ENCODE peak calls at places on chromosomes 4 and X, in eight cellular contexts. B, P, X, D, R, F, N and Z are unnamed samples.

GRCh38 chr4:165207016-165207430 is 338 bp upstream of the KLHL2 start:
- DNase-seq in N (no peak), D (no peak), R (no peak), F (no peak), P (no peak), B (peak; percentile 39), X (peak; percentile 40), Z (no peak)

GRCh38 chrX:123993326-123993725 is 31.8 kb downstream of the STAG2 start:
- DNase-seq in X (peak; percentile 83), R (peak; percentile 60), P (peak; percentile 86), B (no peak), N (no peak), F (no peak), D (no peak), Z (no peak)

GRCh38 chr4:184312126-184312525 is 94.5 kb upstream of the ENPP6 start:
- DNase-seq in N (no peak), X (no peak), R (no peak), F (no peak), B (no peak), D (no peak), P (no peak), Z (no peak)

GRCh38 chr4:80202784-80203553 is 5.7 kb downstream of the PRDM8 start:
- DNase-seq in N (peak; percentile 51), D (peak; percentile 38), P (no peak), X (peak; percentile 54), F (no peak), B (peak; percentile 63), R (no peak), Z (no peak)

GRCh38 chr4:90753068-90753467 is 625.9 kb downstream of the CCSER1 start:
- DNase-seq in R (no peak), P (no peak), D (no peak), X (no peak), B (no peak), N (no peak), F (no peak), Z (no peak)

GRCh38 chr4:152864361-152864760 is 71.8 kb upstream of the FHDC1 start:
- DNase-seq in B (no peak), X (no peak), D (no peak), R (no peak), P (peak; percentile 56), F (no peak), N (no peak), Z (no peak)

GRCh38 chr4:41120297-41121217 is 93.8 kb downstream of the APBB2 start:
- DNase-seq in B (peak; percentile 83), R (peak; percentile 74), P (peak; percentile 78), X (peak; percentile 65), F (no peak), N (no peak), D (no peak), Z (no peak)

GRCh38 chrX:3154386-3154991 is 113.2 kb downstream of the ARSF start:
- DNase-seq in X (peak; percentile 37), B (no peak), P (no peak), D (no peak), N (no peak), F (no peak), R (no peak), Z (no peak)

GRCh38 chr4:145938618-145939177 is at the start of gene ZNF827:
- DNase-seq in B (peak; percentile 77), P (peak; percentile 47), X (peak; percentile 90), F (no peak), D (peak; percentile 85), N (peak; percentile 70), R (peak; percentile 86), Z (peak; percentile 58)

GRCh38 chr4:71113294-71113693 is 119.8 kb downstream of the DCK start:
- DNase-seq in X (no peak), D (peak; percentile 73), B (no peak), P (peak; percentile 40), F (no peak), N (no peak), R (no peak), Z (no peak)

GRCh38 chr4:162959056-162959455 is 207.6 kb downstream of the NAF1 start:
- DNase-seq in F (no peak), R (no peak), D (peak; percentile 24), N (no peak), B (peak; percentile 19), X (no peak), P (no peak), Z (no peak)

GRCh38 chr4:138734746-138735145 is 280.8 kb upstream of the NOCT start:
- DNase-seq in D (peak; percentile 3), P (peak; percentile 76), N (no peak), X (peak; percentile 71), F (no peak), R (peak; percentile 48), B (no peak), Z (no peak)

GRCh38 chr4:138405439-138405838 is 163.3 kb upstream of the SLC7A11 start:
- DNase-seq in B (no peak), F (no peak), X (peak; percentile 28), P (peak; percentile 84), N (no peak), D (no peak), R (no peak), Z (no peak)

GRCh38 chr4:131644619-131645018 is 1504.5 kb upstream of the PCDH10 start:
- DNase-seq in F (no peak), N (no peak), B (peak; percentile 18), X (peak; percentile 4), P (peak; percentile 69), D (no peak), R (no peak), Z (no peak)

GRCh38 chrX:40153335-40154221 is 55.8 kb upstream of the BCOR start:
- DNase-seq in F (no peak), D (peak; percentile 64), R (no peak), N (peak; percentile 53), X (no peak), B (no peak), P (no peak), Z (no peak)
- TF ChIP-seq CTCF in F (no peak), D (no peak), R (no peak), N (no peak), X (no peak), B (no peak), P (peak; percentile 1), Z (no peak)

DNA sequence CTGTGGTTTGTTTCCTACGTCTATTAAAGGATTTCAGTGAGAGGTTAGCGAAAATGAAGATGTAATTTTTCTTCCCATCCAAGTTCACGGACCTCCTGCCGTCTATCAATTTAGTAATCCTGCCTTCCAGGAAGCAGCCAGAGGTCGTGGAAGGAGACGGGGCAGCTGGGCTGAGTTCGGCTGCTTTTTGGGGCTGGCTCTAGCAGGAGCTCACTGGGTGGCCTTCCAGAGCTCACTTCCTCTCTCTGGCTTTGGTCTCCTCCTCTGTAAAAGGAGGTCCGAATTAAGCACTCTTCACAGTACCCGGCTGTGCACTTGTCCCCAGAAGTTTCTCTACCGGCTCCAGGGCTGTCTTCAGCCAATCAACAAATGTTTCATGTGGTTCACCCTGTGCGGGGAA is 295.4 kb downstream of the BCOR start:
- DNase-seq in R (no peak), B (no peak), N (no peak), X (no peak), P (no peak), F (no peak), D (no peak), Z (no peak)
- TF ChIP-seq CTCF in R (no peak), B (no peak), N (no peak), X (no peak), P (no peak), F (no peak), D (no peak), Z (no peak)

DNA sequence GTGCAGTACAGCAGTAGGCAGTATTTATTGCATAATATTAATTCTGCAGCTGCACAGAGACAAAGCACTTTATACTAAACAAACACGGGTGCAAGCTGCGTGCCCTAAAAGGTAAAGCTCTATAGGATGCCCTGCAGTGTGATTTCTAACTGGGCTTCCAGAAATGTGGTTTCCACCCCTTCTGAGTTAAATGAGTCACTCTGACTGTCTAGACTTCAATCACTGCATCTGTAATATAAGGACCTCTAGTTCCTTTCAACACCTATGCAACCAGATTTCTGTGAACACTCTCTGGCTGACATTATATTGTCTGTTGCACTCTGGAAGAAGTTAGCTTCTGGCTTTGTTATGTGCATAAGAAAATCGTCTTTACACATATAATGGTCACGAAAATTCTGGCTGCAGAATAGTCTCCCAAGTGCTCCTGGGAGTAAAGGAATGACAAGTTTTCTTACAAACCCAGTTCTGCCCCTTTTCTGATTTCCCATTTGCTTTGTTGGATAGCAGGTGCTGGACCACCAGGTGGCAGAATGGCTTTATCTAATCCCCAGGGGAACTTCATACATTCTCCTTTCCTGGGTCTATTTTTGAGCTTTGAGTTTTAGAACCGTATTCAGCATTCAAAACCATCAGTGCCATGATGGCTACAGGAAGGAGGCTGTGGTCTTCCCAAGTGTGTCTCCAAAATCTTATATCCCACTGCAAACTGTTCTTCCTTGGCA is 842.2 kb downstream of the STIM2 start:
- DNase-seq in R (no peak), P (peak; percentile 74), F (no peak), X (peak; percentile 9), D (peak; percentile 10), B (no peak), N (no peak), Z (no peak)
- TF ChIP-seq CTCF in R (no peak), P (peak; percentile 28), F (peak; percentile 38), X (peak; percentile 23), D (no peak), B (no peak), N (no peak), Z (no peak)

GRCh38 chr4:4574792-4575191 is 32.9 kb upstream of the STX18 start:
- DNase-seq in F (peak; percentile 7), D (peak; percentile 83), R (peak; percentile 99), P (peak; percentile 62), X (peak; percentile 89), N (peak; percentile 17), B (peak; percentile 76), Z (no peak)

GRCh38 chr4:4574052-4574451 is 32.2 kb upstream of the STX18 start:
- DNase-seq in P (no peak), R (no peak), F (no peak), X (no peak), D (peak; percentile 54), B (no peak), N (no peak), Z (no peak)

GRCh38 chr4:4572821-4573220 is 31.0 kb upstream of the STX18 start:
- DNase-seq in P (no peak), D (no peak), F (no peak), R (no peak), B (no peak), N (no peak), X (no peak), Z (no peak)

GRCh38 chr4:4577359-4577875 is 35.6 kb upstream of the STX18 start:
- DNase-seq in N (no peak), F (no peak), P (peak; percentile 58), D (no peak), R (no peak), B (no peak), X (no peak), Z (no peak)

DNA sequence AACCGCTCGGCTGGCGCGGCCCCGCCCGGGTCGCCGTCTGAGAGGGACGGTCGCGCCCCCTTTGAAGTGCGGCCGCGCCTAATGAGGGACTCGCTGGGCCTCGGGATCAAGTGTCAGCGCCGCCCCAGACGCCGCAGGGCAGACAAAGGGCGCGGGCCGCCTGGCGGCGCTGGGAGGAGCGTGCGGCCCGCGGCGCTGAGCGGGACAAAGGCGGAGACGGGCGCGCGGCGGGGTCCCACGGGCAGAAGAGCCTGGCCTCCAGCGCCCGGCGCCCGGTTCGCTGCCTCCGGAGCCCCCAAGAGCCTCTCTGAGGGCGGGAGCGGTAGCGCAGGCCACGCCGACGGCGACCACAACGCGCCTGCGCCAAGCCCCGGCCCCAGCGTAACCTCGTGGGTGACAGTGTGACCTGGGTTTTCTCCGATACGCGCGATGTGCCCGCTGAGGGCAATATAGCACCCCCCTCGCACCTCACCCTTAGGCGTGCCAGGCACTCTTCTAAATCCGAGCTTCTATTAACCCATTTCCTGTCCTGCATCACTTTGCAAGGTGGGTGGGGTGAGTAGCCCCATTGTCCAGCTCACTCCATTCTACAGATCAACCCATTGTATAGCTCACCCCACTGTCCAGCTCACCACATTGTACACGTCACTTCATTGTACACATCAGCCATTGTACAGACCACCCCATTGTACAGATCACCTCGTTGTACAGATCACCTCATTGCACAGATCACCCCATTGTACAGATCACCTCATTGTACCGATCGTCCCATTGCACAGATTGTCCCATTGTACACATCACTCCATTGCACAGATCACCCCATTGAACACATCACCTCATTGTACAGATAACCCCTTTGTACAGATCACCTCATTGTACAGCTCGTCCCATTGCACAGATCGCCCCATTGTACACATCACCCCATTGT is 33.7 kb upstream of the STX18 start:
- DNase-seq in X (peak; percentile 55), P (no peak), F (no peak), N (peak; percentile 57), B (peak; percentile 54), D (peak; percentile 73), R (peak; percentile 62), Z (peak; percentile 62)
- TF ChIP-seq CTCF in X (peak; percentile 24), P (peak; percentile 41), F (peak; percentile 46), N (peak; percentile 30), B (peak; percentile 35), D (no peak), R (no peak), Z (peak; percentile 34)